ENCODE peak calls at places on chromosomes 7 and 10, in eight cellular contexts. One of them, this sample, is unnamed. For H3K4me1, the result is how much of the 10 kb centered on the place peaks cover.

GRCh38 chr7:101911800-101912705 is 94.6 kb downstream of the CUX1 start:
- DNase-seq in tibial artery: peak
- DNase-seq in body of pancreas: no peak
- DNase-seq in gastrocnemius medialis: peak
- DNase-seq in cardiac muscle cell: no peak
- DNase-seq in CD8-positive, alpha-beta T cell: no peak
- DNase-seq in mammary epithelial cell: no peak
- DNase-seq in transverse colon: peak
- DNase-seq in this sample: peak

GRCh38 chr10:86366033-86366901 is at the start of gene GRID1:
- DNase-seq in tibial artery: peak
- DNase-seq in body of pancreas: peak
- DNase-seq in gastrocnemius medialis: no peak
- DNase-seq in cardiac muscle cell: peak
- DNase-seq in CD8-positive, alpha-beta T cell: no peak
- DNase-seq in mammary epithelial cell: no peak
- DNase-seq in transverse colon: no peak
- DNase-seq in this sample: no peak

GRCh38 chr10:94123253-94123995 is 129.7 kb downstream of the PLCE1 start:
- DNase-seq in tibial artery: no peak
- DNase-seq in body of pancreas: no peak
- DNase-seq in gastrocnemius medialis: no peak
- DNase-seq in cardiac muscle cell: peak
- DNase-seq in CD8-positive, alpha-beta T cell: no peak
- DNase-seq in mammary epithelial cell: peak
- DNase-seq in transverse colon: no peak
- DNase-seq in this sample: no peak

GRCh38 chr10:52984169-52984568 is 211.6 kb upstream of the MBL2 start:
- DNase-seq in tibial artery: no peak
- DNase-seq in body of pancreas: no peak
- DNase-seq in gastrocnemius medialis: no peak
- DNase-seq in cardiac muscle cell: no peak
- DNase-seq in CD8-positive, alpha-beta T cell: no peak
- DNase-seq in mammary epithelial cell: no peak
- DNase-seq in transverse colon: no peak
- DNase-seq in this sample: no peak

GRCh38 chr10:47165168-47165710 is 134.8 kb upstream of the GDF10 start:
- DNase-seq in tibial artery: no peak
- DNase-seq in body of pancreas: no peak
- DNase-seq in gastrocnemius medialis: no peak
- DNase-seq in cardiac muscle cell: no peak
- DNase-seq in CD8-positive, alpha-beta T cell: no peak
- DNase-seq in mammary epithelial cell: no peak
- DNase-seq in transverse colon: no peak
- DNase-seq in this sample: no peak

GRCh38 chr7:142371586-142372377 is 113.9 kb upstream of the PRSS58 start:
- DNase-seq in tibial artery: no peak
- DNase-seq in body of pancreas: no peak
- DNase-seq in gastrocnemius medialis: peak
- DNase-seq in cardiac muscle cell: no peak
- DNase-seq in CD8-positive, alpha-beta T cell: no peak
- DNase-seq in mammary epithelial cell: no peak
- DNase-seq in transverse colon: no peak
- DNase-seq in this sample: no peak

GRCh38 chr7:68414631-68415425 is 1183.4 kb upstream of the AUTS2 start:
- DNase-seq in tibial artery: no peak
- DNase-seq in body of pancreas: no peak
- DNase-seq in gastrocnemius medialis: no peak
- DNase-seq in cardiac muscle cell: no peak
- DNase-seq in CD8-positive, alpha-beta T cell: no peak
- DNase-seq in mammary epithelial cell: no peak
- DNase-seq in transverse colon: no peak
- DNase-seq in this sample: no peak

GRCh38 chr7:155464183-155464582 is 6.3 kb downstream of the EN2 start:
- DNase-seq in tibial artery: no peak
- DNase-seq in body of pancreas: no peak
- DNase-seq in gastrocnemius medialis: no peak
- DNase-seq in cardiac muscle cell: no peak
- DNase-seq in CD8-positive, alpha-beta T cell: no peak
- DNase-seq in mammary epithelial cell: no peak
- DNase-seq in transverse colon: no peak
- DNase-seq in this sample: no peak

GRCh38 chr7:153859239-153859638 is 193.0 kb upstream of the DPP6 start:
- DNase-seq in tibial artery: no peak
- DNase-seq in body of pancreas: no peak
- DNase-seq in gastrocnemius medialis: no peak
- DNase-seq in cardiac muscle cell: no peak
- DNase-seq in CD8-positive, alpha-beta T cell: no peak
- DNase-seq in mammary epithelial cell: no peak
- DNase-seq in transverse colon: no peak
- DNase-seq in this sample: no peak

GRCh38 chr7:101315336-101315735 is 6.3 kb downstream of the IFT22 start:
- DNase-seq in tibial artery: no peak
- DNase-seq in body of pancreas: peak
- DNase-seq in gastrocnemius medialis: no peak
- DNase-seq in cardiac muscle cell: peak
- DNase-seq in CD8-positive, alpha-beta T cell: peak
- DNase-seq in mammary epithelial cell: no peak
- DNase-seq in transverse colon: peak
- DNase-seq in this sample: peak

GRCh38 chr7:157688439-157689268 is 351.9 kb downstream of the DNAJB6 start:
- DNase-seq in tibial artery: no peak
- DNase-seq in body of pancreas: no peak
- DNase-seq in gastrocnemius medialis: no peak
- DNase-seq in cardiac muscle cell: no peak
- DNase-seq in CD8-positive, alpha-beta T cell: no peak
- DNase-seq in mammary epithelial cell: no peak
- DNase-seq in transverse colon: no peak
- DNase-seq in this sample: no peak

GRCh38 chr10:70958396-70958795 is 70.0 kb upstream of the PCBD1 start:
- DNase-seq in tibial artery: no peak
- DNase-seq in body of pancreas: no peak
- DNase-seq in gastrocnemius medialis: no peak
- DNase-seq in cardiac muscle cell: no peak
- DNase-seq in CD8-positive, alpha-beta T cell: no peak
- DNase-seq in mammary epithelial cell: no peak
- DNase-seq in transverse colon: no peak
- DNase-seq in this sample: no peak

GRCh38 chr10:117763528-117763927 is 221.0 kb downstream of the EMX2 start:
- DNase-seq in tibial artery: no peak
- DNase-seq in body of pancreas: no peak
- DNase-seq in gastrocnemius medialis: no peak
- DNase-seq in cardiac muscle cell: no peak
- DNase-seq in CD8-positive, alpha-beta T cell: no peak
- DNase-seq in mammary epithelial cell: no peak
- DNase-seq in transverse colon: no peak
- DNase-seq in this sample: no peak

GRCh38 chr10:3828404-3829192 is 43.6 kb upstream of the KLF6 start:
- DNase-seq in tibial artery: no peak
- DNase-seq in body of pancreas: peak
- DNase-seq in gastrocnemius medialis: no peak
- DNase-seq in cardiac muscle cell: no peak
- DNase-seq in CD8-positive, alpha-beta T cell: no peak
- DNase-seq in mammary epithelial cell: peak
- DNase-seq in transverse colon: no peak
- DNase-seq in this sample: no peak

GRCh38 chr10:122981066-122981464 is 864 bp downstream of the PSTK start:
- DNase-seq in tibial artery: no peak
- DNase-seq in body of pancreas: no peak
- DNase-seq in gastrocnemius medialis: no peak
- DNase-seq in cardiac muscle cell: peak
- DNase-seq in CD8-positive, alpha-beta T cell: no peak
- DNase-seq in mammary epithelial cell: peak
- DNase-seq in transverse colon: no peak
- DNase-seq in this sample: no peak

GRCh38 chr7:136947347-136947746 is 78.9 kb downstream of the CHRM2 start:
- DNase-seq in tibial artery: no peak
- DNase-seq in body of pancreas: no peak
- DNase-seq in gastrocnemius medialis: no peak
- DNase-seq in cardiac muscle cell: no peak
- DNase-seq in CD8-positive, alpha-beta T cell: no peak
- DNase-seq in mammary epithelial cell: no peak
- DNase-seq in transverse colon: no peak
- DNase-seq in this sample: no peak

GRCh38 chr7:134480730-134481129 is 21.8 kb upstream of the AKR1B1 start:
- DNase-seq in tibial artery: no peak
- DNase-seq in body of pancreas: no peak
- DNase-seq in gastrocnemius medialis: no peak
- DNase-seq in cardiac muscle cell: peak
- DNase-seq in CD8-positive, alpha-beta T cell: no peak
- DNase-seq in mammary epithelial cell: peak
- DNase-seq in transverse colon: no peak
- DNase-seq in this sample: no peak

GRCh38 chr7:32594965-32595364 is 99.7 kb downstream of the AVL9 start:
- DNase-seq in tibial artery: no peak
- DNase-seq in body of pancreas: no peak
- DNase-seq in gastrocnemius medialis: no peak
- DNase-seq in cardiac muscle cell: no peak
- DNase-seq in CD8-positive, alpha-beta T cell: no peak
- DNase-seq in mammary epithelial cell: no peak
- DNase-seq in transverse colon: no peak
- DNase-seq in this sample: no peak

GRCh38 chr7:44716205-44716604 is 32.4 kb upstream of the ZMIZ2 start:
- DNase-seq in tibial artery: no peak
- DNase-seq in body of pancreas: no peak
- DNase-seq in gastrocnemius medialis: no peak
- DNase-seq in cardiac muscle cell: no peak
- DNase-seq in CD8-positive, alpha-beta T cell: no peak
- DNase-seq in mammary epithelial cell: no peak
- DNase-seq in transverse colon: no peak
- DNase-seq in this sample: no peak

GRCh38 chr7:77335581-77335980 is 80.6 kb downstream of the GSAP start:
- DNase-seq in tibial artery: no peak
- DNase-seq in body of pancreas: no peak
- DNase-seq in gastrocnemius medialis: no peak
- DNase-seq in cardiac muscle cell: no peak
- DNase-seq in CD8-positive, alpha-beta T cell: no peak
- DNase-seq in mammary epithelial cell: no peak
- DNase-seq in transverse colon: no peak
- DNase-seq in this sample: no peak

GRCh38 chr7:151143261-151144015 is 24.1 kb downstream of the GBX1 start:
- DNase-seq in tibial artery: no peak
- DNase-seq in body of pancreas: no peak
- DNase-seq in gastrocnemius medialis: no peak
- DNase-seq in cardiac muscle cell: no peak
- DNase-seq in CD8-positive, alpha-beta T cell: no peak
- DNase-seq in mammary epithelial cell: no peak
- DNase-seq in transverse colon: peak
- DNase-seq in this sample: no peak

GRCh38 chr7:8226526-8226925 is 35.4 kb downstream of the ICA1 start:
- DNase-seq in tibial artery: no peak
- DNase-seq in body of pancreas: no peak
- DNase-seq in gastrocnemius medialis: no peak
- DNase-seq in cardiac muscle cell: no peak
- DNase-seq in CD8-positive, alpha-beta T cell: no peak
- DNase-seq in mammary epithelial cell: no peak
- DNase-seq in transverse colon: no peak
- DNase-seq in this sample: no peak
- H3K4me1 ChIP-seq in tibial artery: under half
- H3K4me1 ChIP-seq in body of pancreas: under half
- H3K4me1 ChIP-seq in gastrocnemius medialis: under half
- H3K4me1 ChIP-seq in cardiac muscle cell: under half
- H3K4me1 ChIP-seq in CD8-positive, alpha-beta T cell: under half
- H3K4me1 ChIP-seq in mammary epithelial cell: under half
- H3K4me1 ChIP-seq in transverse colon: under half
- H3K4me1 ChIP-seq in this sample: under half

DNA sequence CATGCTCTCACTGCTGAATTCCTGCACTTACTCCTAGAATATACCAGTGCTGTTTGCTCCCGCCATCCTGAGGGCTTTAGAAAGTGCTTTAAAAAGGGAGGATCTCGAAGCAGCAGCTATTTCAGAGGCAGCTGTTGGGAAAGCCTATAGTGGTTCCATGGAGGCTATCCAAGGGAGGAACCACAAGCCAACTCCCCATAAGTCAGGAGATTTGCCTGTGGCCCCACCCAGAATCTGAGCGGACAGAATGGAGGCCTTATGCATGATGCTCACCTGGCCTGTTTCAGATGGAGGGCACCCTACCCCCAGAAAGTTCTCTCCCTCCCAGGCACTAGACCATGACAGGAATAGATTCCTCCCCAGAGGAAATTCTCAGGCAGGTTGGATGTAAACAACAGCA is 2.3 kb upstream of the KCNIP2 start:
- DNase-seq in tibial artery: no peak
- DNase-seq in body of pancreas: no peak
- DNase-seq in gastrocnemius medialis: no peak
- DNase-seq in cardiac muscle cell: no peak
- DNase-seq in CD8-positive, alpha-beta T cell: no peak
- DNase-seq in mammary epithelial cell: no peak
- DNase-seq in transverse colon: no peak
- DNase-seq in this sample: no peak
- H3K4me1 ChIP-seq in tibial artery: under half
- H3K4me1 ChIP-seq in body of pancreas: under half
- H3K4me1 ChIP-seq in gastrocnemius medialis: under half
- H3K4me1 ChIP-seq in cardiac muscle cell: under half
- H3K4me1 ChIP-seq in CD8-positive, alpha-beta T cell: under half
- H3K4me1 ChIP-seq in mammary epithelial cell: under half
- H3K4me1 ChIP-seq in transverse colon: under half
- H3K4me1 ChIP-seq in this sample: under half

GRCh38 chr7:2807846-2808772 is 36.0 kb downstream of the GNA12 start:
- DNase-seq in tibial artery: no peak
- DNase-seq in body of pancreas: no peak
- DNase-seq in gastrocnemius medialis: no peak
- DNase-seq in cardiac muscle cell: no peak
- DNase-seq in CD8-positive, alpha-beta T cell: no peak
- DNase-seq in mammary epithelial cell: no peak
- DNase-seq in transverse colon: no peak
- DNase-seq in this sample: no peak
- H3K4me1 ChIP-seq in tibial artery: under half
- H3K4me1 ChIP-seq in body of pancreas: under half
- H3K4me1 ChIP-seq in gastrocnemius medialis: under half
- H3K4me1 ChIP-seq in cardiac muscle cell: under half
- H3K4me1 ChIP-seq in CD8-positive, alpha-beta T cell: under half
- H3K4me1 ChIP-seq in mammary epithelial cell: under half
- H3K4me1 ChIP-seq in transverse colon: under half
- H3K4me1 ChIP-seq in this sample: under half

DNA sequence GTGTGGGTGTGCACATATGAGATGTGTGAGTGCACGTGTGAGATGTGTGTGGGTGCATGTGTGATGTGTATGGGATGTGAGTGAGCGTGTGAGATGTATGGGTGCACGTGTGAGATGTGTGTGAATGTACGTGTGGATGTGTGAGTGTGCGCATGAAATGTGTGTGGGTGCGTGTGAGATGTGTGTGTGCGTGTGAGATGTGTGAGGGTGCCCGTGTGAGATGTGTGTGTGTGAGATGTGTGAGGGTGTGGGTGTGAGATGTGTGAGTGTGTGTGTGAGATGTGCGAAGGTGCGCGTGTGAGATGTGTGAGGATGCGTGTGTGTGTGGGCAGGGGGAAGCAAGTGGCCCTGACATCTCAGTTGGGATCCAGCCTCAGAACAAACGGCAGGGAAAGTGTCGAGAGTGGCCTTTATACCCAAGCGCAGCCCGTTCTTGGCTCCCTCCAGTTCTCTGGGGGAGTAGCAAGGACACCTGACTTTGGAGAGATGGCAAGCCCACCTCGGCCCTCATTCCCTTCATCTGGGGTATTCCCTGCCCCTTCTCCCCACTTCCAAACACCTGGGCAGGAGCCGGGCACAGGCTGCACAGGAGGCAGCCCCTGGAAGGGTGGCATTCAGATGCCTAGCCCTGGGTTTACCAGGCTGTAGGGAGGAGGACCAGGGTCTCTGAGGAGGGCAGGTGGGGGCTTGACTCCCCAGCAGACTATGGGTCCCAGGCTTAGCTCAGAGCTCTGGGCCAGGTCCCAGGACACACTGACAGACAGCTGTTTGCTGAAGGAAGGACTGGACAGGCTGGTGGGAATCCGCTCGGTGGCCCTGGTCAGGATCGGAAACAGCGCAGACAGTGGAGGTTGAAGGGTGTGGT is 31.6 kb downstream of the PPIF start:
- DNase-seq in tibial artery: no peak
- DNase-seq in body of pancreas: peak
- DNase-seq in gastrocnemius medialis: no peak
- DNase-seq in cardiac muscle cell: no peak
- DNase-seq in CD8-positive, alpha-beta T cell: no peak
- DNase-seq in mammary epithelial cell: no peak
- DNase-seq in transverse colon: peak
- DNase-seq in this sample: no peak
- H3K4me1 ChIP-seq in tibial artery: under half
- H3K4me1 ChIP-seq in body of pancreas: under half
- H3K4me1 ChIP-seq in gastrocnemius medialis: half or more
- H3K4me1 ChIP-seq in cardiac muscle cell: under half
- H3K4me1 ChIP-seq in CD8-positive, alpha-beta T cell: under half
- H3K4me1 ChIP-seq in mammary epithelial cell: under half
- H3K4me1 ChIP-seq in transverse colon: under half
- H3K4me1 ChIP-seq in this sample: under half